ENCODE peak calls at places on chromosome 21, in four cellular contexts. One of them, this sample, is unnamed.

GRCh38 chr21:42495765-42496119 is 282 bp downstream of the RSPH1 start:
- DNase-seq in activated gamma-delta T cell treated with Interleukin-2 at 50 U/mL for 16 hours: no peak
- DNase-seq in HT-29: peak; percentile 70
- DNase-seq in activated CD4-positive, alpha-beta T cell treated with anti-CD3 and anti-CD28 coated beads, Interleukin-2, amount 50 U/mL, for 24 hours: no peak
- DNase-seq in this sample: peak; percentile 58

GRCh38 chr21:20661745-20662470 is 336.3 kb upstream of the NCAM2 start:
- DNase-seq in HT-29: no peak
- DNase-seq in activated gamma-delta T cell treated with Interleukin-2 at 50 U/mL for 16 hours: no peak
- DNase-seq in activated CD4-positive, alpha-beta T cell treated with anti-CD3 and anti-CD28 coated beads, Interleukin-2, amount 50 U/mL, for 24 hours: no peak
- DNase-seq in this sample: no peak

GRCh38 chr21:39251326-39251725 is 62.1 kb downstream of the BRWD1 start:
- DNase-seq in activated CD4-positive, alpha-beta T cell treated with anti-CD3 and anti-CD28 coated beads, Interleukin-2, amount 50 U/mL, for 24 hours: no peak
- DNase-seq in HT-29: peak; percentile 2
- DNase-seq in activated gamma-delta T cell treated with Interleukin-2 at 50 U/mL for 16 hours: no peak
- DNase-seq in this sample: no peak

GRCh38 chr21:36549470-36549869 is 69.5 kb upstream of the CLDN14 start:
- DNase-seq in activated CD4-positive, alpha-beta T cell treated with anti-CD3 and anti-CD28 coated beads, Interleukin-2, amount 50 U/mL, for 24 hours: no peak
- DNase-seq in activated gamma-delta T cell treated with Interleukin-2 at 50 U/mL for 16 hours: no peak
- DNase-seq in HT-29: no peak
- DNase-seq in this sample: no peak

GRCh38 chr21:40699366-40699765 is 147.6 kb downstream of the DSCAM start:
- DNase-seq in activated gamma-delta T cell treated with Interleukin-2 at 50 U/mL for 16 hours: no peak
- DNase-seq in activated CD4-positive, alpha-beta T cell treated with anti-CD3 and anti-CD28 coated beads, Interleukin-2, amount 50 U/mL, for 24 hours: no peak
- DNase-seq in HT-29: no peak
- DNase-seq in this sample: no peak

GRCh38 chr21:43282358-43283120 is 113.7 kb downstream of the CRYAA start:
- DNase-seq in activated CD4-positive, alpha-beta T cell treated with anti-CD3 and anti-CD28 coated beads, Interleukin-2, amount 50 U/mL, for 24 hours: no peak
- DNase-seq in activated gamma-delta T cell treated with Interleukin-2 at 50 U/mL for 16 hours: no peak
- DNase-seq in HT-29: no peak
- DNase-seq in this sample: no peak

GRCh38 chr21:42164064-42164789 is 54.7 kb upstream of the ABCG1 start:
- DNase-seq in activated CD4-positive, alpha-beta T cell treated with anti-CD3 and anti-CD28 coated beads, Interleukin-2, amount 50 U/mL, for 24 hours: no peak
- DNase-seq in activated gamma-delta T cell treated with Interleukin-2 at 50 U/mL for 16 hours: peak; percentile 47
- DNase-seq in HT-29: peak; percentile 67
- DNase-seq in this sample: peak; percentile 68

GRCh38 chr21:20207335-20207734 is 790.9 kb upstream of the NCAM2 start:
- DNase-seq in activated gamma-delta T cell treated with Interleukin-2 at 50 U/mL for 16 hours: no peak
- DNase-seq in activated CD4-positive, alpha-beta T cell treated with anti-CD3 and anti-CD28 coated beads, Interleukin-2, amount 50 U/mL, for 24 hours: no peak
- DNase-seq in HT-29: no peak
- DNase-seq in this sample: no peak